ENCODE peak calls at places on chromosome 14, in five cellular contexts. W, A, G, J and V are unnamed samples.

GRCh38 chr14:51616724-51617409 is 34.8 kb upstream of the FRMD6 start:
- DNase-seq in W (no peak), A (peak), G (peak), J (no peak), V (no peak)

GRCh38 chr14:63276492-63277342 is 42.0 kb downstream of the GPHB5 start:
- DNase-seq in W (no peak), A (peak), G (peak), J (no peak), V (peak)

GRCh38 chr14:56094063-56094462 is 24.1 kb upstream of the PELI2 start:
- DNase-seq in W (no peak), A (peak), G (no peak), J (no peak), V (no peak)

GRCh38 chr14:35286707-35287106 is 5.5 kb upstream of the PSMA6 start:
- DNase-seq in W (no peak), A (no peak), G (no peak), J (no peak), V (peak)

GRCh38 chr14:76967788-76968187 is 60.7 kb downstream of the IRF2BPL start:
- DNase-seq in W (no peak), A (no peak), G (no peak), J (no peak), V (no peak)

GRCh38 chr14:22666203-22666893 is 22.2 kb upstream of the OR6J1 start:
- DNase-seq in W (no peak), A (no peak), G (no peak), J (no peak), V (no peak)

GRCh38 chr14:81849714-81850113 is 316.1 kb upstream of the SEL1L start:
- DNase-seq in W (no peak), A (no peak), G (no peak), J (no peak), V (peak)

GRCh38 chr14:51818748-51819386 is 41.5 kb upstream of the GNG2 start:
- DNase-seq in W (no peak), A (no peak), G (no peak), J (no peak), V (no peak)

GRCh38 chr14:52325126-52325525 is 11.0 kb downstream of the PTGER2 start:
- DNase-seq in W (no peak), A (no peak), G (no peak), J (peak), V (peak)

GRCh38 chr14:99644723-99645544 is at the start of gene HHIPL1:
- DNase-seq in W (peak), A (no peak), G (peak), J (no peak), V (no peak)

GRCh38 chr14:91869556-91869955 is 2.2 kb upstream of the TC2N start:
- DNase-seq in W (no peak), A (no peak), G (no peak), J (no peak), V (no peak)

GRCh38 chr14:91866511-91867295 is 633 bp downstream of the TC2N start:
- DNase-seq in W (no peak), A (no peak), G (no peak), J (no peak), V (no peak)

GRCh38 chr14:91862417-91862816 is 4.9 kb downstream of the TC2N start:
- DNase-seq in W (no peak), A (no peak), G (no peak), J (no peak), V (no peak)

GRCh38 chr14:91867316-91867988 is at the start of gene TC2N:
- DNase-seq in W (no peak), A (no peak), G (no peak), J (no peak), V (peak)

GRCh38 chr14:91866061-91866460 is 1.3 kb downstream of the TC2N start:
- DNase-seq in W (no peak), A (no peak), G (no peak), J (no peak), V (no peak)
- TF ChIP-seq MAX in W (no peak), A (no peak), G (no peak), J (no peak), V (no peak)

GRCh38 chr14:90175631-90176030 is 80.7 kb upstream of the PSMC1 start:
- DNase-seq in W (no peak), A (no peak), G (no peak), J (no peak), V (no peak)
- TF ChIP-seq MAX in W (no peak), A (no peak), G (no peak), J (no peak), V (no peak)

GRCh38 chr14:78405071-78405856 is 235.1 kb downstream of the NRXN3 start:
- DNase-seq in W (no peak), A (no peak), G (no peak), J (no peak), V (no peak)
- TF ChIP-seq MAX in W (no peak), A (no peak), G (no peak), J (no peak), V (no peak)

GRCh38 chr14:106808907-106809306 is 1282.5 kb downstream of the TMEM121 start:
- DNase-seq in W (no peak), A (no peak), G (no peak), J (no peak), V (no peak)
- TF ChIP-seq MAX in W (no peak), A (no peak), G (no peak), J (no peak), V (no peak)